ENCODE peak calls at places on chromosomes 6 and 20, in eight cellular contexts. P, Z, L, E, W, V, N and J are unnamed samples.

GRCh38 chr6:124573953-124574352 is 388.3 kb upstream of the RNF217 start:
- DNase-seq in P (no peak), Z (no peak), L (no peak), E (no peak), W (no peak), V (no peak), N (no peak), J (no peak)

GRCh38 chr6:53041356-53041755 is 23.8 kb upstream of the FBXO9 start:
- DNase-seq in P (peak), Z (no peak), L (peak), E (no peak), W (no peak), V (no peak), N (no peak), J (no peak)

GRCh38 chr20:33209789-33210188 is 7.4 kb upstream of the BPIFA3 start:
- DNase-seq in P (peak), Z (no peak), L (peak), E (peak), W (peak), V (peak), N (peak), J (peak)

GRCh38 chr6:101391772-101392560 is 1.5 kb upstream of the GRIK2 start:
- DNase-seq in P (no peak), Z (no peak), L (no peak), E (no peak), W (no peak), V (peak), N (peak), J (no peak)

GRCh38 chr20:39878809-39879208 is 810.2 kb downstream of the MAFB start:
- DNase-seq in P (peak), Z (no peak), L (no peak), E (no peak), W (no peak), V (no peak), N (no peak), J (no peak)

GRCh38 chr20:22908437-22908836 is 126.7 kb upstream of the SSTR4 start:
- DNase-seq in P (no peak), Z (no peak), L (no peak), E (no peak), W (no peak), V (no peak), N (no peak), J (no peak)

GRCh38 chr6:19024737-19025136 is 637.6 kb downstream of the RNF144B start:
- DNase-seq in P (peak), Z (no peak), L (peak), E (no peak), W (peak), V (no peak), N (peak), J (no peak)

GRCh38 chr6:106927531-106928398 is 46.8 kb downstream of the CD24 start:
- DNase-seq in P (peak), Z (no peak), L (peak), E (peak), W (peak), V (no peak), N (peak), J (no peak)

GRCh38 chr6:88695936-88696335 is 267.5 kb downstream of the RNGTT start:
- DNase-seq in P (no peak), Z (no peak), L (no peak), E (no peak), W (no peak), V (no peak), N (no peak), J (no peak)

GRCh38 chr6:109373333-109373732 is 8.9 kb downstream of the CD164 start:
- DNase-seq in P (no peak), Z (no peak), L (no peak), E (no peak), W (no peak), V (no peak), N (no peak), J (no peak)

DNA sequence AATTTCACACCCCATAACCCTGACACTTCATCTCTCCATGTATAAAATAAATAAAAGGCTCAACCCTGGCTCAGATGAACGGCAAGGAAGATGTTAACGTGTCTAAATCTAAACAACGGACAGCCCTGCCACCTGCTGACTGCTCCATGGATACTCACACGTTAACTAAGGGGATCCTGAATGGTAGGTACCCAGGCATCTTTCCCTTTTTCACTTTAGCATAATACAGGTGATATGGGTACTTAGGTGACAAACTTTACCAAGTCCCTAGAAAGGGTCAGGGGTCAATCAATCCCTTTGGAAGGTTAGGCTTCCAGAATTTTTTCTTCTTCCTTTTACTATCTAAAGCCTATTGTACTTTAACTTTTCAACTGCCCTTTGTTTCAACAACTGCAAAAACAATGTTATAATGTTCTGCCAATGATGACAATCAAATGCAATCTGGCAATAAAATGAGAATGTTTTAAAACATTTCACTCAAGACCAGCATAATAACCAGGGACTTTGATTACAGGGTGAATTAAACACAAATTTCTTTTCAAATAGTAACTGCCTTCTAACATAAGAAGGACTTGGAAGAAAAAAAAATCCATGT is 52.4 kb upstream of the IPCEF1 start:
- DNase-seq in P (peak), Z (no peak), L (peak), E (no peak), W (peak), V (no peak), N (no peak), J (no peak)
- TF ChIP-seq CTCF in P (peak), Z (no peak), L (peak), E (no peak), W (peak), V (no peak), N (no peak), J (no peak)

GRCh38 chr20:577167-577791 is 32.8 kb downstream of the TCF15 start:
- DNase-seq in P (no peak), Z (no peak), L (peak), E (no peak), W (no peak), V (no peak), N (no peak), J (no peak)
- TF ChIP-seq CTCF in P (peak), Z (no peak), L (peak), E (no peak), W (no peak), V (no peak), N (peak), J (no peak)

GRCh38 chr6:115271434-115271833 is 789.3 kb downstream of the FRK start:
- DNase-seq in P (no peak), Z (no peak), L (no peak), E (no peak), W (no peak), V (no peak), N (no peak), J (no peak)
- TF ChIP-seq CTCF in P (no peak), Z (no peak), L (no peak), E (no peak), W (no peak), V (no peak), N (no peak), J (no peak)

DNA sequence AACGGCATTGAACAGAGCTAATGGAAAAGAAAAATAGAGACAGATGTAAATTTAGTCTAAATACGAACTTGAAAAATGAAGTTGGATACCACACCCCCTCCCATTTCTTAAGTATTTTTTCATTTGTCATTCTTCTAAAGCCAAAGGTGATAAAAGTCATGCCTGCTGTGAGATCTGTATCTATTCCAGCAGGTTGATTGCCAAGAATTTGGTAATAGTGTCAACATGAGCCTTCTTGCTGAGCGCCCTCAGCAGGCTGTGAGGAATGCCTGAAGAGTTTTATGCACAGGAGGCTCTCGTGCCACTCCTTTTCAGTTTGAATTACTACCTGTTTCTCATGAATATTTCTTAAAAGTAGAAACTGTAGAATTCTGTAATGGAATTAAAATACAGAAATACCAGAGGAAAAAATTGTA is 165.4 kb downstream of the QKI start:
- DNase-seq in P (peak), Z (no peak), L (no peak), E (no peak), W (peak), V (no peak), N (no peak), J (no peak)
- TF ChIP-seq CTCF in P (peak), Z (no peak), L (no peak), E (no peak), W (no peak), V (no peak), N (no peak), J (no peak)

GRCh38 chr6:51855310-51856082 is 231.9 kb downstream of the PKHD1 start:
- DNase-seq in P (peak), Z (no peak), L (peak), E (no peak), W (no peak), V (no peak), N (peak), J (no peak)
- TF ChIP-seq CTCF in P (peak), Z (peak), L (peak), E (peak), W (peak), V (peak), N (peak), J (no peak)

GRCh38 chr20:48026981-48027592 is 241.8 kb upstream of the SULF2 start:
- DNase-seq in P (no peak), Z (no peak), L (peak), E (no peak), W (no peak), V (no peak), N (no peak), J (no peak)

GRCh38 chr20:48019940-48020339 is 234.7 kb upstream of the SULF2 start:
- DNase-seq in P (no peak), Z (no peak), L (no peak), E (no peak), W (no peak), V (no peak), N (no peak), J (no peak)

GRCh38 chr20:48025661-48026060 is 240.4 kb upstream of the SULF2 start:
- DNase-seq in P (peak), Z (no peak), L (peak), E (no peak), W (no peak), V (no peak), N (no peak), J (no peak)

GRCh38 chr20:48019496-48019895 is 234.2 kb upstream of the SULF2 start:
- DNase-seq in P (no peak), Z (no peak), L (no peak), E (no peak), W (no peak), V (no peak), N (no peak), J (no peak)

DNA sequence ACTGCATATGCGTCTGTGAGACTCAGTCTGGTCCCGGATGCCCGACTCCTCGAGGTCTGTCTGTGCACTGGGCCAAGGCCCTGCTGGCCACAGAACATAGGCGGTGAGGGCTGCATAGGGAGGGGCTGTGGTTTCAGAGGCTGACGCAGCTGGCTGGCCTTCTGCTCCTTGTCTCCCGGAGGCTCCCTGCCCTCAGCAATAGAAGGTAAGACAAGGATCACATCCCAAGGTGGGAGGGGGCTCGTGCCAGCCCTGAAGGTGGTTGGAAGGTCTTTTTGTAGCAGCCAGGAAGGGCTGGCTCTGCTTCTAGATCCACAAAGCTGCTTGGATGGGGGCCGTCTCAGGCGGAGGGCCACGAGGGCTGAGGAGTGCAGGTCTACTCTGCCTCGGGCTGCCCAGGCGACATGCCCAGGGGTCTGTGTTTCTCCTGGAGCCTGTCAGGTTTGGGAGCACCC is 239.8 kb upstream of the SULF2 start:
- DNase-seq in P (peak), Z (no peak), L (peak), E (no peak), W (peak), V (no peak), N (no peak), J (no peak)
- TF ChIP-seq CTCF in P (peak), Z (no peak), L (no peak), E (no peak), W (no peak), V (no peak), N (no peak), J (no peak)

GRCh38 chr20:50372770-50373088 is 137.5 kb upstream of the PTPN1 start:
- DNase-seq in P (no peak), Z (no peak), L (peak), E (no peak), W (no peak), V (no peak), N (no peak), J (no peak)
- TF ChIP-seq CTCF in P (no peak), Z (no peak), L (no peak), E (no peak), W (no peak), V (no peak), N (no peak), J (no peak)

DNA sequence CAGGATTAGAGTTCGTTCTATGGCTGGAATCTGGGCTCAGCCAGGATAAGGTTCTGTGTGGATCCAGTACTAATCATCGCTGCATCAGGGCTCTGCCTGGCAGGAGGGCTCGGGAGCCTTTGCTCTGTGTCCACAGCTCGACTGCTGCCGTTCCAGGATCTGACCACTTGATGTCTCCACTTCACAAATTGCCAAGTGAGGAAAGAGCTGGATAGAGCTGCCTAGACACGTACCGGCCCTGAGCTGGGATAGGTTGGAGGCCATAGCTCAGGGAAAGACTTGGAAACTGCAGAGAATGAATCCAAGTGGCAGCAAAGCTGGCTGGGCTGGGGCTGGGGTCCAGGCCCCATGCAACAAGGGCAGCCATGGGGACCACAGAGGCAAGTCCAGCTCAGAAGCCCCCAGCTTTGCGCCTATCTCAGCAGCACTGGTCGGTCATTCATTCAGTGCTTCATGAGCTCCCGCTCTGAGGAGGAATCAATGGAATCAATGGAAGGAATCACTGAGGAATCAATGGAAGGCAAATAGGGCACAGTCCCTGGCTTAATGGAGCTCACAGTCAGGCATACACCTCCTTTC is 38.0 kb upstream of the TOP1 start:
- DNase-seq in P (peak), Z (peak), L (peak), E (peak), W (peak), V (peak), N (peak), J (peak)
- TF ChIP-seq CTCF in P (peak), Z (peak), L (peak), E (peak), W (peak), V (peak), N (peak), J (peak)

GRCh38 chr6:156406688-156407087 is 370.5 kb upstream of the ARID1B start:
- DNase-seq in P (no peak), Z (no peak), L (no peak), E (no peak), W (no peak), V (no peak), N (no peak), J (no peak)

GRCh38 chr6:156406099-156406498 is 371.1 kb upstream of the ARID1B start:
- DNase-seq in P (no peak), Z (no peak), L (no peak), E (no peak), W (peak), V (peak), N (no peak), J (no peak)

GRCh38 chr6:156407334-156407733 is 369.8 kb upstream of the ARID1B start:
- DNase-seq in P (no peak), Z (no peak), L (no peak), E (no peak), W (no peak), V (no peak), N (no peak), J (no peak)

GRCh38 chr6:156413156-156413555 is 364.0 kb upstream of the ARID1B start:
- DNase-seq in P (no peak), Z (no peak), L (no peak), E (no peak), W (no peak), V (no peak), N (no peak), J (no peak)

DNA sequence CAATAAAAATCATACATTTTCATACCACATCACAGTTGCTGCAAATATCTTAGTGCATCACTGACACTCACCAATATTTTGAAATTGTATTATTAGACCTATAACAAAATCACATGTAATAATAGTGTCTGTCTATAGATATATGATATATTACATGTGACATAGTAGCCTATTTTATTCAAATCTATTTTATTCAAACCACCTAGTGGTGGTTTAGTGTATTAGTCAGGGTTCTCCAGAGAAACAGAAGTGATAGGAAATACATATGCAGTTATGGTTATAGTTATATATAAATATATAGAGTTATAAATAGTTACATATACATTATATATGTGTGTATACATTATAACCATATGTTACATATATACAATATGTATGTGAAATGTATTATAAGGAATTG is 366.5 kb upstream of the ARID1B start:
- DNase-seq in P (no peak), Z (no peak), L (no peak), E (no peak), W (no peak), V (no peak), N (no peak), J (no peak)
- TF ChIP-seq CTCF in P (peak), Z (peak), L (peak), E (no peak), W (no peak), V (no peak), N (peak), J (no peak)

GRCh38 chr6:90478278-90478677 is 108.6 kb downstream of the MAP3K7 start:
- DNase-seq in P (no peak), Z (no peak), L (no peak), E (no peak), W (no peak), V (no peak), N (peak), J (no peak)
- TF ChIP-seq CTCF in P (peak), Z (no peak), L (no peak), E (no peak), W (no peak), V (no peak), N (no peak), J (no peak)